ENCODE peak calls at places on chromosomes 11 and 22, in eight cellular contexts. B is fibroblast of pulmonary artery; I is B cell; L is HFFc6; O is COR-L47; U is OCI-M1; N is stimulated activated CD8-positive, alpha-beta memory T cell treated with anti-CD3 and anti-CD28 coated beads, Interleukin-15, amount 100 ng/mL, for 1 hour; F is hippocampal formation. V is an unnamed sample.

GRCh38 chr11:19803506-19803998 is 90.9 kb downstream of the NAV2 start:
- DNase-seq in B (no peak), I (no peak), L (no peak), O (no peak), U (no peak), N (no peak), F (no peak), V (no peak)

GRCh38 chr11:75041263-75041662 is 52.5 kb downstream of the NEU3 start:
- DNase-seq in B (no peak), I (no peak), L (no peak), O (no peak), U (no peak), N (no peak), F (no peak), V (no peak)

GRCh38 chr11:46723359-46723680 is 4.3 kb downstream of the F2 start:
- DNase-seq in B (no peak), I (no peak), L (no peak), O (no peak), U (no peak), N (no peak), F (no peak), V (no peak)

GRCh38 chr11:417652-418342 is 3.0 kb upstream of the SIGIRR start:
- DNase-seq in B (no peak), I (no peak), L (no peak), O (no peak), U (no peak), N (no peak), F (no peak), V (no peak)

GRCh38 chr11:75277211-75277805 is 36.7 kb downstream of the TPBGL start:
- DNase-seq in B (no peak), I (no peak), L (no peak), O (no peak), U (no peak), N (no peak), F (no peak), V (no peak)

GRCh38 chr11:28690746-28691145 is 582.6 kb downstream of the METTL15 start:
- DNase-seq in B (no peak), I (no peak), L (no peak), O (no peak), U (no peak), N (no peak), F (no peak), V (no peak)

GRCh38 chr22:39239561-39240423 is 5.0 kb downstream of the PDGFB start:
- DNase-seq in B (no peak), I (no peak), L (no peak), O (peak; percentile 81), U (no peak), N (no peak), F (no peak), V (no peak)

GRCh38 chr22:27839261-27839660 is 37.7 kb upstream of the MN1 start:
- DNase-seq in B (no peak), I (no peak), L (no peak), O (no peak), U (no peak), N (no peak), F (no peak), V (no peak)

GRCh38 chr11:25928076-25928475 is 403.9 kb upstream of the ANO3 start:
- DNase-seq in B (peak; percentile 13), I (no peak), L (no peak), O (no peak), U (no peak), N (no peak), F (no peak), V (no peak)

GRCh38 chr11:35584321-35584720 is 33.9 kb upstream of the FJX1 start:
- DNase-seq in B (peak; percentile 39), I (no peak), L (peak; percentile 82), O (no peak), U (no peak), N (no peak), F (no peak), V (no peak)

GRCh38 chr11:83220279-83220678 is 26.8 kb downstream of the ANKRD42 start:
- DNase-seq in B (no peak), I (no peak), L (no peak), O (no peak), U (no peak), N (no peak), F (no peak), V (no peak)